ENCODE peak calls at places on chromosomes 13 and 19, in six cellular contexts. One of them, this sample, is unnamed.

GRCh38 chr13:30172593-30173300 is 134.6 kb downstream of the KATNAL1 start:
- DNase-seq in heart left ventricle: no peak
- DNase-seq in K562: no peak
- DNase-seq in ovary: no peak
- DNase-seq in IMR-90: no peak
- DNase-seq in tibial nerve: no peak
- DNase-seq in this sample: no peak

GRCh38 chr19:1019980-1020867 is 699 bp downstream of the TMEM259 start:
- DNase-seq in K562: peak; percentile 55
- DNase-seq in tibial nerve: no peak
- DNase-seq in heart left ventricle: no peak
- DNase-seq in IMR-90: no peak
- DNase-seq in ovary: peak; percentile 60
- DNase-seq in this sample: no peak

GRCh38 chr19:41295506-41295905 is 14.5 kb upstream of the CCDC97 start:
- DNase-seq in ovary: no peak
- DNase-seq in IMR-90: no peak
- DNase-seq in tibial nerve: no peak
- DNase-seq in K562: no peak
- DNase-seq in heart left ventricle: no peak
- DNase-seq in this sample: no peak

GRCh38 chr13:33242984-33243617 is 42.5 kb downstream of the STARD13 start:
- DNase-seq in IMR-90: no peak
- DNase-seq in heart left ventricle: no peak
- DNase-seq in tibial nerve: no peak
- DNase-seq in K562: no peak
- DNase-seq in ovary: no peak
- DNase-seq in this sample: no peak

GRCh38 chr13:109241160-109241559 is 545.2 kb downstream of the IRS2 start:
- DNase-seq in heart left ventricle: no peak
- DNase-seq in K562: no peak
- DNase-seq in ovary: no peak
- DNase-seq in IMR-90: no peak
- DNase-seq in tibial nerve: no peak
- DNase-seq in this sample: no peak

GRCh38 chr19:2905918-2906519 is 5.3 kb downstream of the ZNF57 start:
- DNase-seq in IMR-90: no peak
- DNase-seq in ovary: no peak
- DNase-seq in heart left ventricle: no peak
- DNase-seq in K562: no peak
- DNase-seq in tibial nerve: no peak
- DNase-seq in this sample: no peak

GRCh38 chr13:75685239-75685697 is 49.1 kb downstream of the LMO7 start:
- DNase-seq in K562: no peak
- DNase-seq in tibial nerve: no peak
- DNase-seq in ovary: no peak
- DNase-seq in heart left ventricle: no peak
- DNase-seq in IMR-90: peak; percentile 91
- DNase-seq in this sample: no peak

GRCh38 chr13:75715598-75716523 is 79.7 kb downstream of the LMO7 start:
- DNase-seq in ovary: no peak
- DNase-seq in heart left ventricle: no peak
- DNase-seq in tibial nerve: no peak
- DNase-seq in K562: no peak
- DNase-seq in IMR-90: no peak
- DNase-seq in this sample: no peak

GRCh38 chr13:50400035-50400726 is 384.9 kb downstream of the KCNRG start:
- DNase-seq in K562: no peak
- DNase-seq in heart left ventricle: peak; percentile 70
- DNase-seq in IMR-90: peak; percentile 15
- DNase-seq in tibial nerve: no peak
- DNase-seq in ovary: no peak
- DNase-seq in this sample: no peak

GRCh38 chr19:50214699-50215543 is 11.5 kb downstream of the MYH14 start:
- DNase-seq in tibial nerve: no peak
- DNase-seq in heart left ventricle: no peak
- DNase-seq in ovary: no peak
- DNase-seq in K562: no peak
- DNase-seq in IMR-90: no peak
- DNase-seq in this sample: peak; percentile 84

GRCh38 chr13:46963874-46964273 is 67.0 kb upstream of the HTR2A start:
- DNase-seq in K562: no peak
- DNase-seq in ovary: no peak
- DNase-seq in tibial nerve: no peak
- DNase-seq in IMR-90: no peak
- DNase-seq in heart left ventricle: no peak
- DNase-seq in this sample: no peak

GRCh38 chr13:98180092-98180491 is 3.0 kb upstream of the RNF113B start:
- DNase-seq in heart left ventricle: no peak
- DNase-seq in K562: no peak
- DNase-seq in IMR-90: no peak
- DNase-seq in ovary: no peak
- DNase-seq in tibial nerve: no peak
- DNase-seq in this sample: no peak

GRCh38 chr13:67223742-67224141 is 6.4 kb downstream of the PCDH9 start:
- DNase-seq in tibial nerve: no peak
- DNase-seq in ovary: no peak
- DNase-seq in K562: no peak
- DNase-seq in IMR-90: peak; percentile 32
- DNase-seq in heart left ventricle: no peak
- DNase-seq in this sample: no peak

GRCh38 chr13:111385182-111385857 is 64.9 kb downstream of the TEX29 start:
- DNase-seq in IMR-90: no peak
- DNase-seq in tibial nerve: no peak
- DNase-seq in ovary: no peak
- DNase-seq in K562: no peak
- DNase-seq in heart left ventricle: no peak
- DNase-seq in this sample: no peak

GRCh38 chr19:17616961-17617806 is 61.7 kb downstream of the COLGALT1 start:
- DNase-seq in ovary: no peak
- DNase-seq in heart left ventricle: no peak
- DNase-seq in tibial nerve: no peak
- DNase-seq in K562: peak; percentile 94
- DNase-seq in IMR-90: peak; percentile 9
- DNase-seq in this sample: no peak

GRCh38 chr13:97322740-97323342 is 100.7 kb downstream of the MBNL2 start:
- DNase-seq in IMR-90: peak; percentile 78
- DNase-seq in heart left ventricle: no peak
- DNase-seq in K562: no peak
- DNase-seq in ovary: no peak
- DNase-seq in tibial nerve: no peak
- DNase-seq in this sample: no peak

DNA sequence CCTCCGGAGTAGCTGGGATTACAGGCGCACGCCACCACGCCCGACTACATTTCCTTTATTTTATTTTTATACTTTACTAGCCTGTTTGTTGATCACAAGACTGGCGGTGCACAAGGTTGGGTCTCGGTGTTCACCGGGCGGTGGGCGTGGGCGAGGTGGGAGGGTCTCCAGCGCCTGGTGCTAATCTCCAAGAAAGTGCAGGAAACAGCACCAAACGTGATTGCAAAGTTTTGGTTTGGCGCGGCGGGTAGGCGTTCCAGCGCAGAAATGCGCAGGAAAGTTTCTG is 24.1 kb upstream of the ZNF850 start:
- DNase-seq in heart left ventricle: no peak
- DNase-seq in IMR-90: no peak
- DNase-seq in ovary: no peak
- DNase-seq in K562: no peak
- DNase-seq in tibial nerve: no peak
- DNase-seq in this sample: no peak
- H3K4me3 ChIP-seq in heart left ventricle: peak overlapping the region; percentile 66
- H3K4me3 ChIP-seq in IMR-90: peak overlapping the region; percentile 97
- H3K4me3 ChIP-seq in ovary: peak overlapping the region; percentile 89
- H3K4me3 ChIP-seq in K562: no peak overlapping the region
- H3K4me3 ChIP-seq in tibial nerve: peak overlapping the region; percentile 72
- H3K4me3 ChIP-seq in this sample: peak overlapping the region; percentile 67

GRCh38 chr19:39847525-39847924 is 1.3 kb upstream of the FBL start:
- DNase-seq in tibial nerve: no peak
- DNase-seq in ovary: no peak
- DNase-seq in K562: no peak
- DNase-seq in heart left ventricle: no peak
- DNase-seq in IMR-90: no peak
- DNase-seq in this sample: no peak
- TF ChIP-seq POLR2A in tibial nerve: no peak
- TF ChIP-seq POLR2A in ovary: no peak
- TF ChIP-seq POLR2A in K562: no peak
- TF ChIP-seq POLR2A in heart left ventricle: no peak
- TF ChIP-seq POLR2A in IMR-90: no peak
- TF ChIP-seq POLR2A in this sample: no peak

GRCh38 chr19:46621191-46622117 is 3.4 kb downstream of the PTGIR start:
- DNase-seq in ovary: no peak
- DNase-seq in tibial nerve: no peak
- DNase-seq in K562: no peak
- DNase-seq in heart left ventricle: peak; percentile 34
- DNase-seq in IMR-90: peak; percentile 11
- DNase-seq in this sample: no peak
- H3K4me3 ChIP-seq in ovary: no peak overlapping the region
- H3K4me3 ChIP-seq in tibial nerve: no peak overlapping the region
- H3K4me3 ChIP-seq in K562: no peak overlapping the region
- H3K4me3 ChIP-seq in heart left ventricle: peak overlapping the region; percentile 20
- H3K4me3 ChIP-seq in IMR-90: no peak overlapping the region
- H3K4me3 ChIP-seq in this sample: peak overlapping the region; percentile 41

GRCh38 chr19:21141787-21142464 is at the start of gene ZNF431:
- DNase-seq in tibial nerve: peak; percentile 92
- DNase-seq in ovary: peak; percentile 90
- DNase-seq in heart left ventricle: peak; percentile 96
- DNase-seq in K562: peak; percentile 97
- DNase-seq in IMR-90: peak; percentile 93
- DNase-seq in this sample: peak; percentile 94
- TF ChIP-seq POLR2A in tibial nerve: peak; percentile 23
- TF ChIP-seq POLR2A in ovary: peak; percentile 80
- TF ChIP-seq POLR2A in heart left ventricle: peak; percentile 75
- TF ChIP-seq POLR2A in K562: peak; percentile 92
- TF ChIP-seq POLR2A in IMR-90: peak; percentile 88
- TF ChIP-seq POLR2A in this sample: no peak